ENCODE peak calls at places on chromosomes 1 and 21, in nine cellular contexts. V, G, W, M, F, R, E, I and T are unnamed samples.

GRCh38 chr1:191839891-191840290 is 318.4 kb upstream of the RGS18 start:
- DNase-seq in R (peak), I (no peak), V (no peak), G (peak), W (no peak), E (no peak), F (no peak), M (no peak), T (no peak)

GRCh38 chr1:46094454-46094853 is 38.0 kb downstream of the PIK3R3 start:
- DNase-seq in G (no peak), W (no peak), I (no peak), R (no peak), E (no peak), F (no peak), M (no peak), V (no peak), T (no peak)

GRCh38 chr1:35406103-35406502 is 137.6 kb downstream of the ZMYM4 start:
- DNase-seq in W (no peak), F (no peak), G (no peak), R (no peak), I (no peak), E (no peak), V (no peak), M (no peak), T (no peak)

GRCh38 chr1:174815036-174815435 is 184.7 kb upstream of the CACYBP start:
- DNase-seq in F (no peak), G (no peak), R (peak), V (no peak), E (no peak), W (peak), I (no peak), M (no peak), T (no peak)

GRCh38 chr1:39576016-39576657 is 453 bp downstream of the PABPC4 start:
- DNase-seq in G (no peak), E (peak), M (peak), R (no peak), F (peak), I (peak), W (peak), V (no peak), T (peak)

GRCh38 chr1:201457508-201457960 is 11.5 kb downstream of the PHLDA3 start:
- DNase-seq in G (peak), W (no peak), V (no peak), M (no peak), E (no peak), F (no peak), R (peak), I (no peak), T (no peak)

GRCh38 chr21:15415541-15416261 is 314.1 kb upstream of the USP25 start:
- DNase-seq in R (no peak), G (no peak), M (no peak), V (no peak), W (no peak), E (no peak), I (no peak), F (no peak), T (no peak)

GRCh38 chr1:172254521-172255222 is 165.8 kb upstream of the C1orf105 start:
- DNase-seq in W (peak), G (no peak), F (no peak), E (no peak), R (peak), V (no peak), M (no peak), I (no peak), T (no peak)

GRCh38 chr1:55002686-55003085 is 4.0 kb downstream of the BSND start:
- DNase-seq in R (no peak), V (no peak), W (no peak), F (no peak), E (no peak), G (no peak), I (no peak), M (no peak), T (no peak)

GRCh38 chr1:95393434-95393833 is 159.4 kb downstream of the RWDD3 start:
- DNase-seq in M (no peak), I (no peak), V (no peak), G (no peak), R (no peak), E (no peak), W (no peak), F (no peak), T (no peak)

GRCh38 chr1:154943649-154944421 is 7.3 kb upstream of the PMVK start:
- DNase-seq in V (no peak), W (peak), F (no peak), R (no peak), M (peak), G (peak), E (no peak), I (no peak), T (peak)

GRCh38 chr21:45834026-45834715 is 147.4 kb upstream of the COL6A1 start:
- DNase-seq in G (no peak), F (no peak), M (no peak), V (no peak), W (no peak), I (no peak), E (no peak), R (no peak), T (no peak)

GRCh38 chr1:229238674-229239415 is 32.1 kb upstream of the RAB4A start:
- DNase-seq in M (peak), F (no peak), R (peak), V (no peak), I (no peak), W (no peak), E (no peak), G (no peak), T (no peak)

GRCh38 chr1:40736085-40736531 is 44.6 kb downstream of the NFYC start:
- DNase-seq in W (no peak), F (no peak), G (peak), R (peak), E (no peak), V (no peak), I (no peak), M (no peak), T (no peak)

GRCh38 chr1:31567956-31568570 is 8.3 kb upstream of the TINAGL1 start:
- DNase-seq in I (no peak), M (no peak), R (no peak), W (no peak), G (no peak), E (no peak), V (no peak), F (no peak), T (no peak)

GRCh38 chr1:64514197-64514765 is 44.4 kb downstream of the CACHD1 start:
- DNase-seq in G (no peak), V (no peak), M (no peak), F (no peak), R (peak), I (no peak), E (no peak), W (no peak), T (no peak)

GRCh38 chr1:33388989-33389771 is 41.7 kb downstream of the PHC2 start:
- DNase-seq in W (no peak), I (no peak), M (no peak), V (no peak), F (no peak), R (no peak), G (no peak), E (no peak), T (no peak)

GRCh38 chr1:197915797-197916686 is 1.1 kb upstream of the LHX9 start:
- DNase-seq in E (no peak), I (no peak), W (no peak), G (peak), R (peak), V (no peak), M (peak), F (no peak), T (peak)

GRCh38 chr1:209080170-209080781 is 503.2 kb upstream of the CAMK1G start:
- DNase-seq in E (no peak), I (no peak), M (no peak), W (no peak), V (no peak), F (no peak), G (no peak), R (peak), T (no peak)

GRCh38 chr1:22880174-22880601 is 92.5 kb downstream of the LACTBL1 start:
- DNase-seq in R (no peak), V (no peak), M (no peak), I (no peak), W (no peak), E (no peak), F (no peak), G (no peak), T (no peak)

GRCh38 chr1:53195211-53195909 is 1.3 kb upstream of the CPT2 start:
- DNase-seq in W (no peak), E (no peak), G (no peak), F (no peak), M (no peak), V (no peak), R (no peak), I (no peak), T (no peak)

GRCh38 chr1:234325878-234326492 is 47.3 kb upstream of the COA6 start:
- DNase-seq in M (no peak), G (no peak), W (peak), R (no peak), I (no peak), F (no peak), E (no peak), V (no peak), T (no peak)

GRCh38 chr1:62891961-62892562 is 108.1 kb downstream of the ATG4C start:
- DNase-seq in W (no peak), G (no peak), I (no peak), M (no peak), V (no peak), F (no peak), E (no peak), R (peak), T (no peak)

GRCh38 chr1:23745515-23745914 is 2.2 kb downstream of the ELOA start:
- DNase-seq in M (peak), G (peak), F (peak), W (peak), E (no peak), I (no peak), R (peak), V (no peak), T (no peak)

GRCh38 chr1:151710187-151710586 is 6.4 kb downstream of the CELF3 start:
- DNase-seq in W (peak), E (no peak), M (peak), I (no peak), V (peak), R (no peak), F (no peak), G (peak), T (peak)

GRCh38 chr1:116768416-116768815 is 14.2 kb downstream of the CD2 start:
- DNase-seq in I (no peak), M (no peak), V (no peak), E (no peak), W (peak), G (no peak), F (no peak), R (no peak), T (no peak)